ENCODE peak calls at places on chromosomes 11 and 22, in five cellular contexts. M, X, A, G and H are unnamed samples.

GRCh38 chr11:124172076-124172475 is 11.1 kb upstream of the OR10D3 start:
- DNase-seq in M (no peak), X (peak), A (no peak), G (no peak), H (no peak)

GRCh38 chr11:101475699-101476098 is 108.1 kb downstream of the TRPC6 start:
- DNase-seq in M (no peak), X (no peak), A (no peak), G (no peak), H (no peak)

GRCh38 chr11:110366234-110366633 is 63.5 kb upstream of the FDX1 start:
- DNase-seq in M (peak), X (no peak), A (peak), G (no peak), H (peak)

GRCh38 chr11:86931965-86932332 is 23.2 kb downstream of the FZD4 start:
- DNase-seq in M (peak), X (no peak), A (no peak), G (peak), H (no peak)

GRCh38 chr11:74084796-74085541 is 76.1 kb upstream of the UCP3 start:
- DNase-seq in M (peak), X (no peak), A (no peak), G (peak), H (no peak)

GRCh38 chr22:36156515-36157419 is 3.8 kb downstream of the APOL3 start:
- DNase-seq in M (peak), X (no peak), A (peak), G (peak), H (peak)

GRCh38 chr11:87437844-87438223 is 400.1 kb downstream of the TMEM135 start:
- DNase-seq in M (peak), X (no peak), A (no peak), G (peak), H (no peak)

GRCh38 chr11:2745511-2745910 is 45.7 kb upstream of the KCNQ1OT1 start:
- DNase-seq in M (no peak), X (no peak), A (peak), G (no peak), H (peak)

GRCh38 chr11:65588199-65589054 is 7.2 kb downstream of the KCNK7 start:
- DNase-seq in M (peak), X (no peak), A (peak), G (peak), H (peak)

GRCh38 chr11:76491644-76492043 is 46.8 kb downstream of the EMSY start:
- DNase-seq in M (no peak), X (no peak), A (no peak), G (no peak), H (no peak)

GRCh38 chr11:1760351-1761109 is 3.2 kb downstream of the CTSD start:
- DNase-seq in M (peak), X (no peak), A (peak), G (peak), H (peak)

GRCh38 chr11:71178076-71178475 is 74.3 kb downstream of the SHANK2 start:
- DNase-seq in M (no peak), X (no peak), A (no peak), G (no peak), H (no peak)

GRCh38 chr11:18729426-18729825 is 3.4 kb upstream of the IGSF22 start:
- DNase-seq in M (no peak), X (no peak), A (no peak), G (no peak), H (no peak)

GRCh38 chr22:38056969-38057841 is at the start of gene PICK1:
- DNase-seq in M (peak), X (peak), A (peak), G (peak), H (peak)

GRCh38 chr11:64844330-64845124 is at the start of gene CDC42BPG:
- DNase-seq in M (peak), X (peak), A (peak), G (peak), H (peak)

GRCh38 chr22:44496305-44496704 is 1.7 kb downstream of the RTL6 start:
- DNase-seq in M (no peak), X (no peak), A (no peak), G (no peak), H (no peak)

GRCh38 chr22:46149998-46150549 is at the start of gene PPARA:
- DNase-seq in M (peak), X (no peak), A (peak), G (peak), H (peak)

GRCh38 chr22:46422896-46423295 is 87.4 kb downstream of the TRMU start:
- DNase-seq in M (no peak), X (no peak), A (no peak), G (no peak), H (no peak)

GRCh38 chr11:134346101-134346975 is 14.6 kb downstream of the GLB1L2 start:
- DNase-seq in M (no peak), X (no peak), A (no peak), G (no peak), H (no peak)

GRCh38 chr11:2789791-2790580 is 90.2 kb upstream of the KCNQ1OT1 start:
- DNase-seq in M (no peak), X (no peak), A (peak), G (no peak), H (peak)